ENCODE peak calls at places on chromosome 5, in five cellular contexts. F is anterior cingulate cortex, G is T1000, Q is GM20000, I is fibroblast of the conjunctiva. Z is an unnamed sample.

GRCh38 chr5:96968074-96968473 is 32.2 kb downstream of the LNPEP start:
- DNase-seq in F (no peak), G (no peak), Q (no peak), I (peak; percentile 17), Z (no peak)

GRCh38 chr5:74643160-74643562 is 2.6 kb upstream of the ENC1 start:
- DNase-seq in F (no peak), G (peak; percentile 38), Q (no peak), I (no peak), Z (no peak)

GRCh38 chr5:173890195-173890951 is 2.2 kb downstream of the CPEB4 start:
- DNase-seq in F (peak; percentile 40), G (no peak), Q (no peak), I (no peak), Z (no peak)

GRCh38 chr5:67518227-67518626 is 321.6 kb upstream of the CD180 start:
- DNase-seq in F (no peak), G (no peak), Q (no peak), I (no peak), Z (no peak)

GRCh38 chr5:153256-153655 is 38.0 kb upstream of the LRRC14B start:
- DNase-seq in F (no peak), G (no peak), Q (no peak), I (no peak), Z (no peak)

GRCh38 chr5:167870055-167870454 is 421.4 kb upstream of the WWC1 start:
- DNase-seq in F (no peak), G (no peak), Q (no peak), I (no peak), Z (no peak)

GRCh38 chr5:116441223-116441622 is 133.4 kb downstream of the SEMA6A start:
- DNase-seq in F (no peak), G (no peak), Q (no peak), I (no peak), Z (no peak)

GRCh38 chr5:55603947-55604346 is 69.2 kb upstream of the PLPP1 start:
- DNase-seq in F (peak; percentile 18), G (no peak), Q (no peak), I (no peak), Z (no peak)

GRCh38 chr5:98735806-98736507 is 37.5 kb upstream of the RGMB start:
- DNase-seq in F (no peak), G (no peak), Q (no peak), I (peak; percentile 36), Z (no peak)

GRCh38 chr5:118069452-118069851 is 918.9 kb downstream of the DTWD2 start:
- DNase-seq in F (no peak), G (no peak), Q (no peak), I (no peak), Z (no peak)

GRCh38 chr5:132026516-132027008 is 15.1 kb upstream of the ACSL6 start:
- DNase-seq in F (no peak), G (no peak), Q (peak; percentile 3), I (no peak), Z (no peak)

GRCh38 chr5:73591698-73592501 is 26.4 kb downstream of the UTP15 start:
- DNase-seq in F (no peak), G (peak; percentile 57), Q (no peak), I (no peak), Z (no peak)

GRCh38 chr5:177607452-177608192 is 7.7 kb downstream of the B4GALT7 start:
- DNase-seq in F (peak; percentile 65), G (peak; percentile 25), Q (peak; percentile 78), I (peak; percentile 81), Z (no peak)

GRCh38 chr5:131194725-131195124 is 24.0 kb downstream of the LYRM7 start:
- DNase-seq in F (no peak), G (no peak), Q (no peak), I (no peak), Z (no peak)

GRCh38 chr5:171888051-171888481 is 102.4 kb downstream of the SMIM23 start:
- DNase-seq in F (no peak), G (no peak), Q (no peak), I (no peak), Z (no peak)

GRCh38 chr5:156402387-156402921 is 75.5 kb downstream of the SGCD start:
- DNase-seq in F (no peak), G (no peak), Q (peak; percentile 78), I (no peak), Z (no peak)

GRCh38 chr5:143404416-143405062 is 1.1 kb upstream of the NR3C1 start:
- DNase-seq in F (peak; percentile 76), G (peak; percentile 51), Q (peak; percentile 77), I (peak; percentile 93), Z (no peak)

GRCh38 chr5:168798065-168799023 is 219.2 kb upstream of the PANK3 start:
- DNase-seq in F (no peak), G (no peak), Q (no peak), I (no peak), Z (no peak)

GRCh38 chr5:137498301-137498735 is 808 bp downstream of the SPOCK1 start:
- DNase-seq in F (no peak), G (peak; percentile 17), Q (no peak), I (no peak), Z (no peak)

GRCh38 chr5:14249258-14250093 is 106.3 kb downstream of the TRIO start:
- DNase-seq in F (no peak), G (no peak), Q (no peak), I (no peak), Z (no peak)

GRCh38 chr5:135335031-135335828 is 63.8 kb downstream of the MACROH2A1 start:
- DNase-seq in F (no peak), G (no peak), Q (no peak), I (no peak), Z (no peak)

GRCh38 chr5:134142088-134142487 is 27.6 kb downstream of the TCF7 start:
- DNase-seq in F (no peak), G (no peak), Q (no peak), I (no peak), Z (no peak)

Z was measured in keratinocyte.